ENCODE peak calls at places on chromosomes 2 and 18, in seven cellular contexts. One of them, this sample, is unnamed.

GRCh38 chr18:10797882-10798281 is 272.1 kb downstream of the NAPG start:
- DNase-seq in H9: peak
- DNase-seq in EH: no peak
- DNase-seq in A549: no peak
- DNase-seq in Panc1: no peak
- DNase-seq in Daoy: no peak
- DNase-seq in naive B cell: no peak
- DNase-seq in this sample: peak

GRCh38 chr18:1708006-1708405 is 803.3 kb downstream of the ADCYAP1 start:
- DNase-seq in H9: no peak
- DNase-seq in EH: no peak
- DNase-seq in A549: no peak
- DNase-seq in Panc1: no peak
- DNase-seq in Daoy: no peak
- DNase-seq in naive B cell: no peak
- DNase-seq in this sample: no peak

GRCh38 chr2:28128281-28128950 is 237.9 kb downstream of the BABAM2 start:
- DNase-seq in H9: no peak
- DNase-seq in EH: peak
- DNase-seq in A549: peak
- DNase-seq in Panc1: peak
- DNase-seq in Daoy: no peak
- DNase-seq in naive B cell: no peak
- DNase-seq in this sample: no peak

GRCh38 chr2:212299943-212300342 is 238.7 kb downstream of the ERBB4 start:
- DNase-seq in H9: no peak
- DNase-seq in EH: no peak
- DNase-seq in A549: no peak
- DNase-seq in Panc1: no peak
- DNase-seq in Daoy: no peak
- DNase-seq in naive B cell: no peak
- DNase-seq in this sample: no peak

GRCh38 chr18:23529597-23529996 is 26.3 kb downstream of the RMC1 start:
- DNase-seq in H9: no peak
- DNase-seq in EH: peak
- DNase-seq in A549: peak
- DNase-seq in Panc1: peak
- DNase-seq in Daoy: peak
- DNase-seq in naive B cell: no peak
- DNase-seq in this sample: no peak

GRCh38 chr2:233882353-233882752 is 14.2 kb upstream of the MSL3B start:
- DNase-seq in H9: no peak
- DNase-seq in EH: no peak
- DNase-seq in A549: no peak
- DNase-seq in Panc1: no peak
- DNase-seq in Daoy: no peak
- DNase-seq in naive B cell: no peak
- DNase-seq in this sample: no peak

GRCh38 chr2:7625392-7626138 is 708.4 kb downstream of the RNF144A start:
- DNase-seq in H9: no peak
- DNase-seq in EH: no peak
- DNase-seq in A549: no peak
- DNase-seq in Panc1: no peak
- DNase-seq in Daoy: no peak
- DNase-seq in naive B cell: peak
- DNase-seq in this sample: peak

GRCh38 chr18:48777026-48777736 is 173.6 kb downstream of the SMAD7 start:
- DNase-seq in H9: peak
- DNase-seq in EH: peak
- DNase-seq in A549: peak
- DNase-seq in Panc1: no peak
- DNase-seq in Daoy: peak
- DNase-seq in naive B cell: peak
- DNase-seq in this sample: peak

GRCh38 chr2:85997016-85997970 is 108.4 kb downstream of the POLR1A start:
- DNase-seq in H9: peak
- DNase-seq in EH: peak
- DNase-seq in A549: no peak
- DNase-seq in Panc1: no peak
- DNase-seq in Daoy: no peak
- DNase-seq in naive B cell: no peak
- DNase-seq in this sample: peak

GRCh38 chr2:34627003-34627402 is 1027.9 kb upstream of the FAM98A start:
- DNase-seq in H9: no peak
- DNase-seq in EH: no peak
- DNase-seq in A549: no peak
- DNase-seq in Panc1: no peak
- DNase-seq in Daoy: no peak
- DNase-seq in naive B cell: no peak
- DNase-seq in this sample: no peak

This sample was measured in RPMI8226.